ENCODE peak calls at places on chromosomes 7 and 10, in ten cellular contexts. E, O, Y, H, S, Q, I, B, T and J are unnamed samples.

GRCh38 chr7:30028749-30029635 is 780 bp downstream of the PLEKHA8 start:
- DNase-seq in E (peak), O (peak), Y (peak), H (peak), S (no peak), Q (peak), I (peak), B (no peak), T (no peak), J (peak)

GRCh38 chr7:147829021-147829420 is 761.5 kb upstream of the C7orf33 start:
- DNase-seq in E (no peak), O (no peak), Y (no peak), H (no peak), S (no peak), Q (no peak), I (no peak), B (no peak), T (no peak), J (no peak)

GRCh38 chr7:141073173-141073640 is 657 bp upstream of the TMEM178B start:
- DNase-seq in E (peak), O (peak), Y (peak), H (no peak), S (peak), Q (peak), I (no peak), B (peak), T (peak), J (no peak)

GRCh38 chr7:41003031-41003925 is 699.6 kb downstream of the INHBA start:
- DNase-seq in E (peak), O (peak), Y (peak), H (peak), S (no peak), Q (peak), I (no peak), B (no peak), T (no peak), J (peak)

GRCh38 chr7:107100824-107101223 is 56.3 kb downstream of the PRKAR2B start:
- DNase-seq in E (no peak), O (no peak), Y (no peak), H (no peak), S (no peak), Q (no peak), I (no peak), B (no peak), T (no peak), J (no peak)

GRCh38 chr10:56823849-56824248 is 462.8 kb upstream of the ZWINT start:
- DNase-seq in E (peak), O (peak), Y (peak), H (no peak), S (no peak), Q (peak), I (no peak), B (no peak), T (no peak), J (no peak)

GRCh38 chr7:44134943-44135628 is 6.0 kb downstream of the MYL7 start:
- DNase-seq in E (no peak), O (no peak), Y (no peak), H (no peak), S (no peak), Q (no peak), I (no peak), B (no peak), T (no peak), J (no peak)

GRCh38 chr7:17532861-17533404 is 234.5 kb downstream of the AHR start:
- DNase-seq in E (peak), O (no peak), Y (no peak), H (peak), S (no peak), Q (no peak), I (no peak), B (no peak), T (peak), J (no peak)

GRCh38 chr10:63637833-63638443 is 116.7 kb downstream of the REEP3 start:
- DNase-seq in E (no peak), O (no peak), Y (no peak), H (no peak), S (no peak), Q (no peak), I (no peak), B (no peak), T (peak), J (no peak)

GRCh38 chr10:25849268-25849667 is 84.8 kb upstream of the MYO3A start:
- DNase-seq in E (no peak), O (no peak), Y (no peak), H (no peak), S (no peak), Q (no peak), I (no peak), B (no peak), T (no peak), J (no peak)

GRCh38 chr7:36538126-36538525 is 148.5 kb downstream of the ANLN start:
- DNase-seq in E (peak), O (no peak), Y (no peak), H (no peak), S (no peak), Q (no peak), I (no peak), B (no peak), T (no peak), J (no peak)

DNA sequence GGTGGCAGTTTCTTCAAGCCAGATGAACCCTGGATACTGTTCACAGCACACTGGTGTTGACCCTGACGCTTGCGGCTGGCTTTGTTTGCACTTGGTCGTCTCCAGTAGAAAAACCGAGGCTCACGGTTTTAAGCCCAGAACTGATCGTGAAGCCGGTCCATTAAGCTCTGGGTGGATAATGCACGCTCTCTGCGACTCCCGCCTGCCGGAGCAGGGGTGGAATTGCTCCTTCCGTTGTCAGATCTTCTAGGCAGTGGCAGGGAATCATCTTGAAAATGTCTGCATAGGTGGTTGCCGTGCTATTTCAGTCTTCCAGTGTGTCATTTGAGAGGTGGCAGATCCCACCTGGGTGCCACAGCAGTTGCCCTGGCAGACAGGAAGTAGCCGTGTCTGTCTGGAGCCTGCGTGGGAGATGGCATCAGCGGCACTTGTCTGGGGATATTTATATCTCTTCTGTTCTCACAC is 35.9 kb upstream of the AP5Z1 start:
- DNase-seq in E (no peak), O (peak), Y (no peak), H (no peak), S (peak), Q (peak), I (no peak), B (no peak), T (peak), J (no peak)
- TF ChIP-seq CTCF in E (no peak), O (no peak), Y (no peak), H (no peak), S (peak), Q (peak), I (peak), B (no peak), T (peak), J (no peak)

GRCh38 chr7:5500777-5501350 is 77.2 kb upstream of the TNRC18 start:
- DNase-seq in E (no peak), O (no peak), Y (no peak), H (no peak), S (no peak), Q (no peak), I (no peak), B (no peak), T (no peak), J (no peak)
- TF ChIP-seq CTCF in E (no peak), O (no peak), Y (no peak), H (no peak), S (no peak), Q (no peak), I (no peak), B (no peak), T (no peak), J (no peak)

GRCh38 chr10:12800302-12800701 is 201.2 kb downstream of the CCDC3 start:
- DNase-seq in E (peak), O (no peak), Y (no peak), H (no peak), S (no peak), Q (no peak), I (no peak), B (no peak), T (no peak), J (no peak)
- TF ChIP-seq CTCF in E (peak), O (no peak), Y (no peak), H (no peak), S (no peak), Q (no peak), I (no peak), B (no peak), T (no peak), J (no peak)

GRCh38 chr10:48215148-48215982 is 59.1 kb downstream of the FRMPD2 start:
- DNase-seq in E (peak), O (peak), Y (peak), H (peak), S (no peak), Q (peak), I (no peak), B (no peak), T (peak), J (no peak)

GRCh38 chr10:48213047-48213446 is 61.4 kb downstream of the FRMPD2 start:
- DNase-seq in E (no peak), O (no peak), Y (no peak), H (no peak), S (no peak), Q (no peak), I (no peak), B (no peak), T (no peak), J (no peak)

GRCh38 chr10:48214701-48215100 is 59.8 kb downstream of the FRMPD2 start:
- DNase-seq in E (no peak), O (no peak), Y (no peak), H (no peak), S (no peak), Q (no peak), I (no peak), B (no peak), T (no peak), J (no peak)

GRCh38 chr10:48216744-48217143 is 57.8 kb downstream of the FRMPD2 start:
- DNase-seq in E (no peak), O (no peak), Y (no peak), H (no peak), S (no peak), Q (no peak), I (no peak), B (no peak), T (no peak), J (no peak)

GRCh38 chr10:48215983-48216505 is 58.5 kb downstream of the FRMPD2 start:
- DNase-seq in E (no peak), O (no peak), Y (no peak), H (no peak), S (no peak), Q (no peak), I (no peak), B (no peak), T (no peak), J (no peak)
- TF ChIP-seq CTCF in E (no peak), O (no peak), Y (no peak), H (no peak), S (no peak), Q (no peak), I (no peak), B (no peak), T (no peak), J (no peak)

DNA sequence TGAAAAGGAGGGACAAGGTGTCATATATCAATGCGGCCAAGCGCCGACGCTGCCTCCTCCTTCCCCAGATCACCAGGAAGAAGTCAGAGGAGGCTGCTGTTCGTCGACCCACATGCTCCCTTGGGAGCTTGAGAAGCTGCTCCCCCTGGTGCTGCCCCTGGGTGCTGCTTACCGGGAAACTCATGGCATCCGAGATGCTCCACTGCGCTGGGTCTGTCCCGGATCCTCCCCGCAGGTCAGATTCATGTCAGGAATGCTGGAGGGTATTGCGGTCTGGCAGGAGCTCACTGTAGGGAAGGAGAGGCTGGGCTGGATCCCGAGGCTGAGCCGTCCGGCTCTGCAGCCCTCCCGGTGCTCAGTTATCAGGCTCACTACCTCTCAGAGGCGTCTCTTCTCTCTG is 123.7 kb upstream of the FAM20C start:
- DNase-seq in E (no peak), O (no peak), Y (no peak), H (no peak), S (peak), Q (no peak), I (peak), B (no peak), T (peak), J (no peak)
- TF ChIP-seq CTCF in E (no peak), O (no peak), Y (no peak), H (peak), S (no peak), Q (no peak), I (no peak), B (no peak), T (no peak), J (no peak)

GRCh38 chr10:71063431-71063830 is 148.9 kb upstream of the UNC5B start:
- DNase-seq in E (no peak), O (no peak), Y (no peak), H (no peak), S (no peak), Q (no peak), I (no peak), B (no peak), T (no peak), J (no peak)

GRCh38 chr10:71066600-71066999 is 145.8 kb upstream of the UNC5B start:
- DNase-seq in E (no peak), O (no peak), Y (no peak), H (no peak), S (no peak), Q (no peak), I (no peak), B (no peak), T (no peak), J (no peak)

GRCh38 chr10:71062156-71062555 is 150.2 kb upstream of the UNC5B start:
- DNase-seq in E (no peak), O (no peak), Y (no peak), H (no peak), S (no peak), Q (no peak), I (no peak), B (no peak), T (no peak), J (no peak)

GRCh38 chr10:71065659-71066058 is 146.7 kb upstream of the UNC5B start:
- DNase-seq in E (no peak), O (no peak), Y (no peak), H (no peak), S (no peak), Q (no peak), I (no peak), B (no peak), T (no peak), J (no peak)

GRCh38 chr10:71064413-71065118 is 147.8 kb upstream of the UNC5B start:
- DNase-seq in E (peak), O (no peak), Y (peak), H (peak), S (no peak), Q (no peak), I (no peak), B (no peak), T (no peak), J (no peak)
- TF ChIP-seq CTCF in E (peak), O (peak), Y (no peak), H (peak), S (no peak), Q (peak), I (no peak), B (no peak), T (no peak), J (no peak)

GRCh38 chr10:124259139-124259825 is 159.4 kb downstream of the OAT start:
- DNase-seq in E (peak), O (peak), Y (no peak), H (no peak), S (peak), Q (peak), I (peak), B (no peak), T (no peak), J (no peak)
- TF ChIP-seq CTCF in E (peak), O (peak), Y (no peak), H (peak), S (no peak), Q (peak), I (no peak), B (no peak), T (no peak), J (no peak)